ENCODE peak calls at places on chromosomes 2 and 18, in four cellular contexts. W is tibial artery, Q is heart right ventricle, V is tibial nerve. D is an unnamed sample. For H3K36me3, the result is how much of the 10 kb centered on the place peaks cover.

GRCh38 chr2:70965506-70965905 is 12.9 kb upstream of the ANKRD53 start:
- DNase-seq in V (no peak), Q (no peak), W (peak), D (no peak)

GRCh38 chr2:223414646-223415045 is 187.5 kb downstream of the SCG2 start:
- DNase-seq in W (peak), V (peak), Q (peak), D (peak)

GRCh38 chr2:128260239-128261138 is 58.2 kb downstream of the HS6ST1 start:
- DNase-seq in V (no peak), Q (no peak), W (no peak), D (peak)

GRCh38 chr18:74662622-74663021 is 65.0 kb downstream of the ZNF407 start:
- DNase-seq in W (no peak), Q (no peak), V (no peak), D (no peak)

GRCh38 chr2:171515672-171516298 is 6.5 kb upstream of the CYBRD1 start:
- DNase-seq in W (no peak), V (no peak), Q (no peak), D (no peak)

GRCh38 chr2:42927334-42928160 is 135.2 kb upstream of the HAAO start:
- DNase-seq in V (no peak), W (no peak), Q (peak), D (no peak)

GRCh38 chr2:10352361-10352760 is 49.7 kb downstream of the HPCAL1 start:
- DNase-seq in V (no peak), W (no peak), Q (no peak), D (no peak)

GRCh38 chr2:11998218-11998617 is 251.8 kb downstream of the LPIN1 start:
- DNase-seq in V (no peak), W (no peak), Q (no peak), D (peak)

GRCh38 chr2:195613922-195614321 is 43.1 kb upstream of the SLC39A10 start:
- DNase-seq in V (no peak), Q (no peak), W (no peak), D (peak)

GRCh38 chr2:202377308-202377736 is 1.2 kb downstream of the BMPR2 start:
- DNase-seq in Q (peak), W (peak), V (peak), D (no peak)

GRCh38 chr2:238370482-238371372 is 50.4 kb downstream of the TRAF3IP1 start:
- DNase-seq in Q (peak), V (peak), W (no peak), D (no peak)

GRCh38 chr18:48803951-48804855 is 146.6 kb downstream of the SMAD7 start:
- DNase-seq in W (peak), V (no peak), Q (no peak), D (no peak)

GRCh38 chr18:2112435-2113045 is 458.8 kb downstream of the METTL4 start:
- DNase-seq in Q (no peak), V (no peak), W (no peak), D (no peak)

GRCh38 chr2:215452725-215453124 is 16.9 kb upstream of the FN1 start:
- DNase-seq in Q (no peak), W (no peak), V (no peak), D (no peak)

GRCh38 chr2:42792087-42792582 is 248 bp downstream of the HAAO start:
- DNase-seq in W (no peak), Q (no peak), V (no peak), D (no peak)

GRCh38 chr2:173432049-173432754 is 77.5 kb downstream of the CDCA7 start:
- DNase-seq in Q (no peak), W (no peak), V (no peak), D (no peak)

GRCh38 chr2:21395366-21395765 is 271.6 kb downstream of the TDRD15 start:
- DNase-seq in V (no peak), W (no peak), Q (no peak), D (no peak)

GRCh38 chr2:121796239-121796638 is 40.8 kb downstream of the TSN start:
- DNase-seq in W (no peak), Q (no peak), V (no peak), D (no peak)

GRCh38 chr18:7272268-7273049 is 41.6 kb downstream of the LRRC30 start:
- DNase-seq in V (peak), Q (peak), W (peak), D (no peak)
- H3K4me3 ChIP-seq in V (no peak), Q (peak), W (peak), D (no peak)

GRCh38 chr2:37638973-37639372 is 32.5 kb downstream of the CDC42EP3 start:
- DNase-seq in Q (no peak), W (no peak), V (no peak), D (no peak)

GRCh38 chr2:37637985-37638384 is 33.5 kb downstream of the CDC42EP3 start:
- DNase-seq in Q (no peak), V (no peak), W (no peak), D (no peak)

GRCh38 chr2:37635359-37636208 is 35.9 kb downstream of the CDC42EP3 start:
- DNase-seq in Q (no peak), V (peak), W (no peak), D (peak)

GRCh38 chr2:37636209-37637077 is 35.0 kb downstream of the CDC42EP3 start:
- DNase-seq in V (no peak), Q (no peak), W (no peak), D (no peak)

GRCh38 chr2:37637122-37637875 is 34.1 kb downstream of the CDC42EP3 start:
- DNase-seq in W (no peak), V (no peak), Q (no peak), D (no peak)
- TF ChIP-seq CTCF in W (no peak), V (no peak), Q (peak), D (peak)

GRCh38 chr2:207087046-207087902 is 78.5 kb downstream of the KLF7 start:
- DNase-seq in V (no peak), W (no peak), Q (no peak), D (no peak)

GRCh38 chr2:207086136-207086535 is 79.6 kb downstream of the KLF7 start:
- DNase-seq in V (no peak), W (no peak), Q (no peak), D (no peak)

GRCh38 chr2:207082619-207083018 is 83.1 kb downstream of the KLF7 start:
- DNase-seq in W (no peak), Q (no peak), V (no peak), D (no peak)

GRCh38 chr2:207083361-207084080 is 82.2 kb downstream of the KLF7 start:
- DNase-seq in V (no peak), Q (no peak), W (no peak), D (no peak)

GRCh38 chr2:207085110-207085509 is 80.6 kb downstream of the KLF7 start:
- DNase-seq in Q (no peak), V (no peak), W (no peak), D (no peak)
- H3K36me3 ChIP-seq in Q (half or more), V (under half), W (under half), D (under half)

DNA sequence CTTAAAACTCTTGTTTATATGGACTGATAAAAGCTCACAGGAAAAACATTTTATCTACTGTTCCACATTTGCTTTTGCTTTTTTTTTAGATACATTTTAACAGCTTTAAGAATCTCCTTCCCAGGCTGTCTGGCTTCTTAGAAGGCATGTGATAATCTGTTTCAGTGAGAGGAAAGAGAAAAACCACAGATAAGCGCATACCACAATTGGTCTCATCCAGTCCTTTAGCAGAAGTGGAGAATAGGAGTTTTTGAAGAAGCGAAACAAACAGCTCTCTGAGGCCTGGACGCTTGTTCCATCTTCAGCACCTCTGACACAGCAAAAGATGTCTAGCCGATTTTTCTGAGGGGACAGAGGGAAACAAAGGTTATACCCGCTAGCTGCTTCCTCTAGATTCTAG is 37.6 kb downstream of the RMC1 start:
- DNase-seq in Q (no peak), W (no peak), V (no peak), D (no peak)
- H3K4me3 ChIP-seq in Q (no peak), W (no peak), V (no peak), D (no peak)

D was measured in BJ.